ENCODE peak calls at places on chromosomes 12 and 14, in nine cellular contexts. One of them, this sample, is unnamed.

GRCh38 chr12:83996671-83997070 is 915.9 kb downstream of the SLC6A15 start:
- DNase-seq in IMR-90: no peak
- DNase-seq in suprapubic skin: no peak
- DNase-seq in left ventricle myocardium inferior: no peak
- DNase-seq in fibroblast of mammary gland: peak
- DNase-seq in mesendoderm: no peak
- DNase-seq in fibroblast of pulmonary artery: no peak
- DNase-seq in right lobe of liver: no peak
- DNase-seq in pancreas: no peak
- DNase-seq in this sample: no peak

GRCh38 chr12:116539905-116540482 is 19.2 kb upstream of the MAP1LC3B2 start:
- DNase-seq in IMR-90: peak
- DNase-seq in suprapubic skin: no peak
- DNase-seq in left ventricle myocardium inferior: peak
- DNase-seq in fibroblast of mammary gland: peak
- DNase-seq in mesendoderm: peak
- DNase-seq in fibroblast of pulmonary artery: peak
- DNase-seq in right lobe of liver: no peak
- DNase-seq in pancreas: peak
- DNase-seq in this sample: no peak

GRCh38 chr14:87725318-87725717 is 267.7 kb downstream of the GALC start:
- DNase-seq in IMR-90: no peak
- DNase-seq in suprapubic skin: no peak
- DNase-seq in left ventricle myocardium inferior: no peak
- DNase-seq in fibroblast of mammary gland: no peak
- DNase-seq in mesendoderm: no peak
- DNase-seq in fibroblast of pulmonary artery: no peak
- DNase-seq in right lobe of liver: no peak
- DNase-seq in pancreas: no peak
- DNase-seq in this sample: no peak

GRCh38 chr12:98592825-98593322 is 612 bp upstream of the SLC25A3 start:
- DNase-seq in IMR-90: no peak
- DNase-seq in suprapubic skin: no peak
- DNase-seq in left ventricle myocardium inferior: no peak
- DNase-seq in fibroblast of mammary gland: peak
- DNase-seq in mesendoderm: no peak
- DNase-seq in fibroblast of pulmonary artery: no peak
- DNase-seq in right lobe of liver: no peak
- DNase-seq in pancreas: no peak
- DNase-seq in this sample: no peak

GRCh38 chr12:127438512-127439244 is 828.3 kb upstream of the TMEM132C start:
- DNase-seq in IMR-90: no peak
- DNase-seq in suprapubic skin: no peak
- DNase-seq in left ventricle myocardium inferior: no peak
- DNase-seq in fibroblast of mammary gland: no peak
- DNase-seq in mesendoderm: no peak
- DNase-seq in fibroblast of pulmonary artery: no peak
- DNase-seq in right lobe of liver: no peak
- DNase-seq in pancreas: no peak
- DNase-seq in this sample: no peak

GRCh38 chr12:117098361-117099217 is 627 bp downstream of the TESC start:
- DNase-seq in IMR-90: no peak
- DNase-seq in suprapubic skin: peak
- DNase-seq in left ventricle myocardium inferior: no peak
- DNase-seq in fibroblast of mammary gland: no peak
- DNase-seq in mesendoderm: no peak
- DNase-seq in fibroblast of pulmonary artery: no peak
- DNase-seq in right lobe of liver: peak
- DNase-seq in pancreas: peak
- DNase-seq in this sample: peak

GRCh38 chr14:66965831-66966230 is 223.4 kb upstream of the GARIN2 start:
- DNase-seq in IMR-90: peak
- DNase-seq in suprapubic skin: no peak
- DNase-seq in left ventricle myocardium inferior: no peak
- DNase-seq in fibroblast of mammary gland: peak
- DNase-seq in mesendoderm: no peak
- DNase-seq in fibroblast of pulmonary artery: no peak
- DNase-seq in right lobe of liver: no peak
- DNase-seq in pancreas: no peak
- DNase-seq in this sample: no peak

GRCh38 chr12:110785240-110785639 is 42.5 kb upstream of the PPP1CC start:
- DNase-seq in IMR-90: no peak
- DNase-seq in suprapubic skin: no peak
- DNase-seq in left ventricle myocardium inferior: no peak
- DNase-seq in fibroblast of mammary gland: peak
- DNase-seq in mesendoderm: no peak
- DNase-seq in fibroblast of pulmonary artery: no peak
- DNase-seq in right lobe of liver: no peak
- DNase-seq in pancreas: no peak
- DNase-seq in this sample: no peak

GRCh38 chr12:110039085-110039807 is 9.1 kb downstream of the C12orf76 start:
- DNase-seq in IMR-90: peak
- DNase-seq in suprapubic skin: no peak
- DNase-seq in left ventricle myocardium inferior: no peak
- DNase-seq in fibroblast of mammary gland: peak
- DNase-seq in mesendoderm: peak
- DNase-seq in fibroblast of pulmonary artery: peak
- DNase-seq in right lobe of liver: no peak
- DNase-seq in pancreas: peak
- DNase-seq in this sample: no peak

GRCh38 chr14:89284368-89285058 is 132.5 kb downstream of the FOXN3 start:
- DNase-seq in IMR-90: peak
- DNase-seq in suprapubic skin: peak
- DNase-seq in left ventricle myocardium inferior: no peak
- DNase-seq in fibroblast of mammary gland: peak
- DNase-seq in mesendoderm: no peak
- DNase-seq in fibroblast of pulmonary artery: peak
- DNase-seq in right lobe of liver: no peak
- DNase-seq in pancreas: peak
- DNase-seq in this sample: no peak

GRCh38 chr14:67457782-67458181 is 30.7 kb downstream of the TMEM229B start:
- DNase-seq in IMR-90: no peak
- DNase-seq in suprapubic skin: no peak
- DNase-seq in left ventricle myocardium inferior: peak
- DNase-seq in fibroblast of mammary gland: no peak
- DNase-seq in mesendoderm: peak
- DNase-seq in fibroblast of pulmonary artery: no peak
- DNase-seq in right lobe of liver: no peak
- DNase-seq in pancreas: peak
- DNase-seq in this sample: no peak

GRCh38 chr14:71626281-71626835 is 305.9 kb upstream of the RGS6 start:
- DNase-seq in IMR-90: peak
- DNase-seq in suprapubic skin: no peak
- DNase-seq in left ventricle myocardium inferior: no peak
- DNase-seq in fibroblast of mammary gland: no peak
- DNase-seq in mesendoderm: no peak
- DNase-seq in fibroblast of pulmonary artery: peak
- DNase-seq in right lobe of liver: no peak
- DNase-seq in pancreas: no peak
- DNase-seq in this sample: no peak

GRCh38 chr12:113852695-113853490 is 113.2 kb downstream of the RBM19 start:
- DNase-seq in IMR-90: no peak
- DNase-seq in suprapubic skin: no peak
- DNase-seq in left ventricle myocardium inferior: no peak
- DNase-seq in fibroblast of mammary gland: no peak
- DNase-seq in mesendoderm: no peak
- DNase-seq in fibroblast of pulmonary artery: no peak
- DNase-seq in right lobe of liver: no peak
- DNase-seq in pancreas: no peak
- DNase-seq in this sample: no peak

GRCh38 chr12:69732088-69732487 is 6.6 kb upstream of the RAB3IP start:
- DNase-seq in IMR-90: no peak
- DNase-seq in suprapubic skin: no peak
- DNase-seq in left ventricle myocardium inferior: no peak
- DNase-seq in fibroblast of mammary gland: peak
- DNase-seq in mesendoderm: no peak
- DNase-seq in fibroblast of pulmonary artery: peak
- DNase-seq in right lobe of liver: no peak
- DNase-seq in pancreas: no peak
- DNase-seq in this sample: no peak

GRCh38 chr14:51419685-51420084 is 179.6 kb downstream of the TMX1 start:
- DNase-seq in IMR-90: no peak
- DNase-seq in suprapubic skin: no peak
- DNase-seq in left ventricle myocardium inferior: no peak
- DNase-seq in fibroblast of mammary gland: no peak
- DNase-seq in mesendoderm: no peak
- DNase-seq in fibroblast of pulmonary artery: no peak
- DNase-seq in right lobe of liver: no peak
- DNase-seq in pancreas: no peak
- DNase-seq in this sample: no peak

GRCh38 chr14:73764881-73765280 is 50.7 kb upstream of the PNMA1 start:
- DNase-seq in IMR-90: no peak
- DNase-seq in suprapubic skin: no peak
- DNase-seq in left ventricle myocardium inferior: peak
- DNase-seq in fibroblast of mammary gland: peak
- DNase-seq in mesendoderm: no peak
- DNase-seq in fibroblast of pulmonary artery: peak
- DNase-seq in right lobe of liver: peak
- DNase-seq in pancreas: peak
- DNase-seq in this sample: no peak

GRCh38 chr12:27382126-27382795 is 49.6 kb downstream of the BMAL2 start:
- DNase-seq in IMR-90: no peak
- DNase-seq in suprapubic skin: no peak
- DNase-seq in left ventricle myocardium inferior: no peak
- DNase-seq in fibroblast of mammary gland: peak
- DNase-seq in mesendoderm: no peak
- DNase-seq in fibroblast of pulmonary artery: no peak
- DNase-seq in right lobe of liver: no peak
- DNase-seq in pancreas: no peak
- DNase-seq in this sample: no peak

DNA sequence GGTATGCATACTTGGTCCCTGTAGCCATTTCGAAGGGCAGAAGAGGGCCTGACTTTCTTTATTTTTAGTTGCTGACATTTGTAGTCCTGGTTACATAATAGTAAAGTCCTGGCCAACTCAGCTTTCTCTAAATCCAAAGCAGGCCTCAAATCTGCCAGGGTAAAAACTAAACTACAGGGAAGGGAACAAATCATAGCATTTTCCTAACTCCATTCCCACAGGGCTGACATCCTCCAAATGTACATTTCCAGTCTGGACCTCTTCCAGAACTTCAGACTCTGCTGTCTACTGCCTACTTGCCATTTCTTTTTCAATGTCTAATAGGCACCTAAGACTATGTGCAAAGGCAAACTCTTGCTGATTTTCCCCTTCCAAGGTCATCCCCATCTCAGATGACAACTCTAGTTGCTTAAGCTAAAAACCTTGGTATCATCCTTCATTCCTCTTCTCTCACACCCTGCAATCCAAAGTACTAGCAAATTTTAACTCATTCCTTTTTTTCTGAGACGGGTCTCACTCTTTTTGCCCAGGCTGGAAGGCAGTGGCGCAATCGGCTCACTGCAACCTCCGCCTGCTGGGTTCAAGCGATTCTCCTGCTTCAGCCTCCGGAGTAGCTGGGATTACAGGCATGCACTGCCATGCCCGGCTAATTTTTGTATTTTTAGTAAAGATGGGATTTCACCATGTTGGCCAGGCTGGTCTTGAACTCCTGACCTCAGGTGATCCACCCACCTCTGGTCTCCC is 2.0 kb downstream of the DDIT3 start:
- DNase-seq in IMR-90: no peak
- DNase-seq in suprapubic skin: no peak
- DNase-seq in left ventricle myocardium inferior: no peak
- DNase-seq in fibroblast of mammary gland: peak
- DNase-seq in mesendoderm: no peak
- DNase-seq in fibroblast of pulmonary artery: peak
- DNase-seq in right lobe of liver: no peak
- DNase-seq in pancreas: no peak
- DNase-seq in this sample: no peak
- H3K4me3 ChIP-seq in IMR-90: peak
- H3K4me3 ChIP-seq in suprapubic skin: peak
- H3K4me3 ChIP-seq in left ventricle myocardium inferior: peak
- H3K4me3 ChIP-seq in fibroblast of mammary gland: peak
- H3K4me3 ChIP-seq in mesendoderm: no peak
- H3K4me3 ChIP-seq in fibroblast of pulmonary artery: peak
- H3K4me3 ChIP-seq in right lobe of liver: peak
- H3K4me3 ChIP-seq in pancreas: no peak
- H3K4me3 ChIP-seq in this sample: peak

GRCh38 chr14:31418440-31418839 is 1.9 kb downstream of the HEATR5A start:
- DNase-seq in IMR-90: no peak
- DNase-seq in suprapubic skin: no peak
- DNase-seq in left ventricle myocardium inferior: no peak
- DNase-seq in fibroblast of mammary gland: no peak
- DNase-seq in mesendoderm: no peak
- DNase-seq in fibroblast of pulmonary artery: no peak
- DNase-seq in right lobe of liver: no peak
- DNase-seq in pancreas: no peak
- DNase-seq in this sample: no peak
- H3K4me3 ChIP-seq in IMR-90: no peak
- H3K4me3 ChIP-seq in suprapubic skin: no peak
- H3K4me3 ChIP-seq in left ventricle myocardium inferior: no peak
- H3K4me3 ChIP-seq in fibroblast of mammary gland: no peak
- H3K4me3 ChIP-seq in mesendoderm: no peak
- H3K4me3 ChIP-seq in fibroblast of pulmonary artery: peak
- H3K4me3 ChIP-seq in right lobe of liver: no peak
- H3K4me3 ChIP-seq in pancreas: no peak
- H3K4me3 ChIP-seq in this sample: no peak

DNA sequence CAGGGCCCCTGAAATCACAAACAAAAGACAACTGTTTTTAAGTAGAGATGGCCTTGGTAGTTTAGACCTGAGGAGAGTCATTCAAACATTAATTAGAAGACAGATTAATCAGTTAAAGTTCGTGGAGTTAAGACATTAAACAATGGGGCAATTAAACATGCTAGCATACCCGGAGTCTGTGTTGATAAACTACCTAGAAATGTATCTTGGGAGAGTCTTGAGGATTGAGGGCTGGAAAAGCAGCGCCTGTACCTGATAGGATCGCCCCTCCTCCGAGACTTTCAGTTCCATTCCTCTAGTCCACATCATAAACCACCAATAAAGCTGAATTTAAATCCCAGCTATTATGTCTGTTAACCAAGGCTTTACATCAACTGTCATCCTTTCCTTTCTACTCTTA is 1.0 kb upstream of the KRAS start:
- DNase-seq in IMR-90: no peak
- DNase-seq in suprapubic skin: no peak
- DNase-seq in left ventricle myocardium inferior: no peak
- DNase-seq in fibroblast of mammary gland: no peak
- DNase-seq in mesendoderm: peak
- DNase-seq in fibroblast of pulmonary artery: no peak
- DNase-seq in right lobe of liver: no peak
- DNase-seq in pancreas: no peak
- DNase-seq in this sample: no peak
- H3K4me3 ChIP-seq in IMR-90: peak
- H3K4me3 ChIP-seq in suprapubic skin: peak
- H3K4me3 ChIP-seq in left ventricle myocardium inferior: peak
- H3K4me3 ChIP-seq in fibroblast of mammary gland: peak
- H3K4me3 ChIP-seq in mesendoderm: peak
- H3K4me3 ChIP-seq in fibroblast of pulmonary artery: peak
- H3K4me3 ChIP-seq in right lobe of liver: peak
- H3K4me3 ChIP-seq in pancreas: peak
- H3K4me3 ChIP-seq in this sample: peak

GRCh38 chr14:81673930-81674329 is 140.3 kb upstream of the SEL1L start:
- DNase-seq in IMR-90: no peak
- DNase-seq in suprapubic skin: no peak
- DNase-seq in left ventricle myocardium inferior: no peak
- DNase-seq in fibroblast of mammary gland: no peak
- DNase-seq in mesendoderm: no peak
- DNase-seq in fibroblast of pulmonary artery: no peak
- DNase-seq in right lobe of liver: no peak
- DNase-seq in pancreas: no peak
- DNase-seq in this sample: no peak

GRCh38 chr14:81668626-81669274 is 135.1 kb upstream of the SEL1L start:
- DNase-seq in IMR-90: no peak
- DNase-seq in suprapubic skin: no peak
- DNase-seq in left ventricle myocardium inferior: no peak
- DNase-seq in fibroblast of mammary gland: no peak
- DNase-seq in mesendoderm: no peak
- DNase-seq in fibroblast of pulmonary artery: no peak
- DNase-seq in right lobe of liver: no peak
- DNase-seq in pancreas: no peak
- DNase-seq in this sample: no peak

GRCh38 chr14:81669308-81669707 is 135.7 kb upstream of the SEL1L start:
- DNase-seq in IMR-90: no peak
- DNase-seq in suprapubic skin: no peak
- DNase-seq in left ventricle myocardium inferior: no peak
- DNase-seq in fibroblast of mammary gland: no peak
- DNase-seq in mesendoderm: no peak
- DNase-seq in fibroblast of pulmonary artery: no peak
- DNase-seq in right lobe of liver: no peak
- DNase-seq in pancreas: no peak
- DNase-seq in this sample: no peak
- H3K4me3 ChIP-seq in IMR-90: no peak
- H3K4me3 ChIP-seq in suprapubic skin: no peak
- H3K4me3 ChIP-seq in left ventricle myocardium inferior: no peak
- H3K4me3 ChIP-seq in fibroblast of mammary gland: no peak
- H3K4me3 ChIP-seq in mesendoderm: no peak
- H3K4me3 ChIP-seq in fibroblast of pulmonary artery: no peak
- H3K4me3 ChIP-seq in right lobe of liver: no peak
- H3K4me3 ChIP-seq in pancreas: no peak
- H3K4me3 ChIP-seq in this sample: no peak

This sample was measured in GM12864.